ENCODE peak calls at places on chromosomes 6 and 20, in seven cellular contexts. One of them, this sample, is unnamed.

GRCh38 chr6:143822584-143823024 is 20.5 kb upstream of the LTV1 start:
- DNase-seq in SK-N-SH: no peak
- DNase-seq in GM12892: no peak
- DNase-seq in K562: no peak
- DNase-seq in H1: no peak
- DNase-seq in HepG2: no peak
- DNase-seq in GM12878: no peak
- DNase-seq in this sample: no peak

GRCh38 chr20:49186535-49187329 is 1.4 kb downstream of the STAU1 start:
- DNase-seq in SK-N-SH: peak
- DNase-seq in GM12892: peak
- DNase-seq in K562: peak
- DNase-seq in H1: no peak
- DNase-seq in HepG2: peak
- DNase-seq in GM12878: no peak
- DNase-seq in this sample: no peak

GRCh38 chr6:44235891-44236516 is 10.9 kb upstream of the HSP90AB1 start:
- DNase-seq in SK-N-SH: no peak
- DNase-seq in GM12892: no peak
- DNase-seq in K562: no peak
- DNase-seq in H1: peak
- DNase-seq in HepG2: peak
- DNase-seq in GM12878: no peak
- DNase-seq in this sample: no peak

GRCh38 chr20:46035253-46035652 is 6.2 kb downstream of the SLC12A5 start:
- DNase-seq in SK-N-SH: no peak
- DNase-seq in GM12892: no peak
- DNase-seq in K562: no peak
- DNase-seq in H1: no peak
- DNase-seq in HepG2: no peak
- DNase-seq in GM12878: no peak
- DNase-seq in this sample: no peak

GRCh38 chr6:131963063-131963462 is 11.9 kb upstream of the CCN2 start:
- DNase-seq in SK-N-SH: no peak
- DNase-seq in GM12892: no peak
- DNase-seq in K562: no peak
- DNase-seq in H1: no peak
- DNase-seq in HepG2: no peak
- DNase-seq in GM12878: no peak
- DNase-seq in this sample: no peak

GRCh38 chr20:62985089-62985778 is 21.5 kb downstream of the BHLHE23 start:
- DNase-seq in SK-N-SH: no peak
- DNase-seq in GM12892: no peak
- DNase-seq in K562: no peak
- DNase-seq in H1: no peak
- DNase-seq in HepG2: no peak
- DNase-seq in GM12878: no peak
- DNase-seq in this sample: no peak

GRCh38 chr6:111087871-111088667 is 766 bp downstream of the SLC16A10 start:
- DNase-seq in SK-N-SH: peak
- DNase-seq in GM12892: no peak
- DNase-seq in K562: no peak
- DNase-seq in H1: peak
- DNase-seq in HepG2: peak
- DNase-seq in GM12878: no peak
- DNase-seq in this sample: no peak

GRCh38 chr6:52576392-52577021 is 353 bp downstream of the TRAM2 start:
- DNase-seq in SK-N-SH: peak
- DNase-seq in GM12892: peak
- DNase-seq in K562: peak
- DNase-seq in H1: peak
- DNase-seq in HepG2: peak
- DNase-seq in GM12878: peak
- DNase-seq in this sample: peak

GRCh38 chr6:149457316-149457884 is 27.4 kb downstream of the ZC3H12D start:
- DNase-seq in SK-N-SH: no peak
- DNase-seq in GM12892: no peak
- DNase-seq in K562: no peak
- DNase-seq in H1: no peak
- DNase-seq in HepG2: no peak
- DNase-seq in GM12878: no peak
- DNase-seq in this sample: no peak

GRCh38 chr6:81772741-81773140 is 20.3 kb upstream of the TENT5A start:
- DNase-seq in SK-N-SH: no peak
- DNase-seq in GM12892: no peak
- DNase-seq in K562: no peak
- DNase-seq in H1: no peak
- DNase-seq in HepG2: no peak
- DNase-seq in GM12878: peak
- DNase-seq in this sample: no peak

GRCh38 chr6:4817551-4817950 is 41.3 kb downstream of the CDYL start:
- DNase-seq in SK-N-SH: no peak
- DNase-seq in GM12892: no peak
- DNase-seq in K562: no peak
- DNase-seq in H1: no peak
- DNase-seq in HepG2: no peak
- DNase-seq in GM12878: no peak
- DNase-seq in this sample: no peak

GRCh38 chr6:44115866-44116265 is 11.4 kb downstream of the MRPL14 start:
- DNase-seq in SK-N-SH: no peak
- DNase-seq in GM12892: no peak
- DNase-seq in K562: no peak
- DNase-seq in H1: no peak
- DNase-seq in HepG2: no peak
- DNase-seq in GM12878: no peak
- DNase-seq in this sample: no peak

GRCh38 chr6:134637847-134638438 is 312.0 kb downstream of the ALDH8A1 start:
- DNase-seq in SK-N-SH: no peak
- DNase-seq in GM12892: no peak
- DNase-seq in K562: no peak
- DNase-seq in H1: no peak
- DNase-seq in HepG2: no peak
- DNase-seq in GM12878: no peak
- DNase-seq in this sample: no peak

GRCh38 chr20:32326507-32326851 is 31.7 kb upstream of the ASXL1 start:
- DNase-seq in SK-N-SH: no peak
- DNase-seq in GM12892: no peak
- DNase-seq in K562: peak
- DNase-seq in H1: no peak
- DNase-seq in HepG2: peak
- DNase-seq in GM12878: no peak
- DNase-seq in this sample: no peak
- TF ChIP-seq TAF1 in SK-N-SH: no peak
- TF ChIP-seq TAF1 in GM12892: no peak
- TF ChIP-seq TAF1 in K562: no peak
- TF ChIP-seq TAF1 in H1: no peak
- TF ChIP-seq TAF1 in HepG2: no peak
- TF ChIP-seq TAF1 in GM12878: no peak
- TF ChIP-seq TAF1 in this sample: no peak

GRCh38 chr20:21353236-21353635 is 44.1 kb downstream of the NKX2-4 start:
- DNase-seq in SK-N-SH: no peak
- DNase-seq in GM12892: no peak
- DNase-seq in K562: no peak
- DNase-seq in H1: no peak
- DNase-seq in HepG2: no peak
- DNase-seq in GM12878: no peak
- DNase-seq in this sample: no peak
- TF ChIP-seq TAF1 in SK-N-SH: no peak
- TF ChIP-seq TAF1 in GM12892: no peak
- TF ChIP-seq TAF1 in K562: no peak
- TF ChIP-seq TAF1 in H1: no peak
- TF ChIP-seq TAF1 in HepG2: no peak
- TF ChIP-seq TAF1 in GM12878: no peak
- TF ChIP-seq TAF1 in this sample: no peak

GRCh38 chr6:170231496-170232185 is 59.2 kb downstream of the DLL1 start:
- DNase-seq in SK-N-SH: no peak
- DNase-seq in GM12892: no peak
- DNase-seq in K562: no peak
- DNase-seq in H1: no peak
- DNase-seq in HepG2: no peak
- DNase-seq in GM12878: no peak
- DNase-seq in this sample: no peak

GRCh38 chr6:170232186-170233002 is 58.5 kb downstream of the DLL1 start:
- DNase-seq in SK-N-SH: no peak
- DNase-seq in GM12892: no peak
- DNase-seq in K562: no peak
- DNase-seq in H1: no peak
- DNase-seq in HepG2: no peak
- DNase-seq in GM12878: no peak
- DNase-seq in this sample: no peak

GRCh38 chr6:170229851-170230519 is 60.9 kb downstream of the DLL1 start:
- DNase-seq in SK-N-SH: no peak
- DNase-seq in GM12892: no peak
- DNase-seq in K562: no peak
- DNase-seq in H1: no peak
- DNase-seq in HepG2: no peak
- DNase-seq in GM12878: no peak
- DNase-seq in this sample: no peak

GRCh38 chr6:170229396-170229795 is 61.5 kb downstream of the DLL1 start:
- DNase-seq in SK-N-SH: no peak
- DNase-seq in GM12892: no peak
- DNase-seq in K562: no peak
- DNase-seq in H1: no peak
- DNase-seq in HepG2: no peak
- DNase-seq in GM12878: no peak
- DNase-seq in this sample: no peak

GRCh38 chr6:170230520-170231390 is 60.1 kb downstream of the DLL1 start:
- DNase-seq in SK-N-SH: no peak
- DNase-seq in GM12892: no peak
- DNase-seq in K562: no peak
- DNase-seq in H1: no peak
- DNase-seq in HepG2: no peak
- DNase-seq in GM12878: no peak
- DNase-seq in this sample: no peak
- TF ChIP-seq TAF1 in SK-N-SH: no peak
- TF ChIP-seq TAF1 in GM12892: no peak
- TF ChIP-seq TAF1 in K562: no peak
- TF ChIP-seq TAF1 in H1: no peak
- TF ChIP-seq TAF1 in HepG2: no peak
- TF ChIP-seq TAF1 in GM12878: no peak
- TF ChIP-seq TAF1 in this sample: no peak

GRCh38 chr6:37566209-37566859 is 66.6 kb upstream of the CCDC167 start:
- DNase-seq in SK-N-SH: peak
- DNase-seq in GM12892: peak
- DNase-seq in K562: peak
- DNase-seq in H1: peak
- DNase-seq in HepG2: no peak
- DNase-seq in GM12878: no peak
- DNase-seq in this sample: peak
- TF ChIP-seq TAF1 in SK-N-SH: no peak
- TF ChIP-seq TAF1 in GM12892: no peak
- TF ChIP-seq TAF1 in K562: no peak
- TF ChIP-seq TAF1 in H1: peak
- TF ChIP-seq TAF1 in HepG2: no peak
- TF ChIP-seq TAF1 in GM12878: no peak
- TF ChIP-seq TAF1 in this sample: no peak

GRCh38 chr6:130050230-130050629 is 31.8 kb downstream of the L3MBTL3 start:
- DNase-seq in SK-N-SH: no peak
- DNase-seq in GM12892: no peak
- DNase-seq in K562: no peak
- DNase-seq in H1: no peak
- DNase-seq in HepG2: no peak
- DNase-seq in GM12878: no peak
- DNase-seq in this sample: no peak
- TF ChIP-seq TAF1 in SK-N-SH: no peak
- TF ChIP-seq TAF1 in GM12892: no peak
- TF ChIP-seq TAF1 in K562: no peak
- TF ChIP-seq TAF1 in H1: no peak
- TF ChIP-seq TAF1 in HepG2: no peak
- TF ChIP-seq TAF1 in GM12878: no peak
- TF ChIP-seq TAF1 in this sample: no peak

GRCh38 chr20:1663917-1664316 is 6.3 kb upstream of the SIRPG start:
- DNase-seq in SK-N-SH: no peak
- DNase-seq in GM12892: no peak
- DNase-seq in K562: no peak
- DNase-seq in H1: no peak
- DNase-seq in HepG2: no peak
- DNase-seq in GM12878: no peak
- DNase-seq in this sample: no peak
- TF ChIP-seq TAF1 in SK-N-SH: no peak
- TF ChIP-seq TAF1 in GM12892: no peak
- TF ChIP-seq TAF1 in K562: no peak
- TF ChIP-seq TAF1 in H1: no peak
- TF ChIP-seq TAF1 in HepG2: no peak
- TF ChIP-seq TAF1 in GM12878: no peak
- TF ChIP-seq TAF1 in this sample: no peak

GRCh38 chr6:14324042-14324441 is 206.5 kb downstream of the CD83 start:
- DNase-seq in SK-N-SH: no peak
- DNase-seq in GM12892: no peak
- DNase-seq in K562: no peak
- DNase-seq in H1: no peak
- DNase-seq in HepG2: no peak
- DNase-seq in GM12878: no peak
- DNase-seq in this sample: no peak
- TF ChIP-seq TAF1 in SK-N-SH: no peak
- TF ChIP-seq TAF1 in GM12892: no peak
- TF ChIP-seq TAF1 in K562: no peak
- TF ChIP-seq TAF1 in H1: no peak
- TF ChIP-seq TAF1 in HepG2: no peak
- TF ChIP-seq TAF1 in GM12878: no peak
- TF ChIP-seq TAF1 in this sample: no peak

GRCh38 chr6:146999766-147000165 is 204.5 kb upstream of the STXBP5 start:
- DNase-seq in SK-N-SH: no peak
- DNase-seq in GM12892: no peak
- DNase-seq in K562: no peak
- DNase-seq in H1: no peak
- DNase-seq in HepG2: no peak
- DNase-seq in GM12878: no peak
- DNase-seq in this sample: no peak
- TF ChIP-seq TAF1 in SK-N-SH: no peak
- TF ChIP-seq TAF1 in GM12892: no peak
- TF ChIP-seq TAF1 in K562: no peak
- TF ChIP-seq TAF1 in H1: no peak
- TF ChIP-seq TAF1 in HepG2: no peak
- TF ChIP-seq TAF1 in GM12878: no peak
- TF ChIP-seq TAF1 in this sample: no peak

GRCh38 chr6:25219581-25220249 is 59.5 kb upstream of the CARMIL1 start:
- DNase-seq in SK-N-SH: no peak
- DNase-seq in GM12892: no peak
- DNase-seq in K562: no peak
- DNase-seq in H1: no peak
- DNase-seq in HepG2: no peak
- DNase-seq in GM12878: no peak
- DNase-seq in this sample: no peak
- TF ChIP-seq TAF1 in SK-N-SH: no peak
- TF ChIP-seq TAF1 in GM12892: no peak
- TF ChIP-seq TAF1 in K562: no peak
- TF ChIP-seq TAF1 in H1: no peak
- TF ChIP-seq TAF1 in HepG2: no peak
- TF ChIP-seq TAF1 in GM12878: no peak
- TF ChIP-seq TAF1 in this sample: no peak